ENCODE peak calls at places on chromosomes 11 and 22, in ten cellular contexts. One of them, this sample, is unnamed.

GRCh38 chr11:10305262-10305963 is 540 bp downstream of the ADM start:
- DNase-seq in AG10803: peak
- DNase-seq in mucosa of descending colon: peak
- DNase-seq in thoracic aorta: no peak
- DNase-seq in progenitor cell of endocrine pancreas: no peak
- DNase-seq in fibroblast of mammary gland: no peak
- DNase-seq in upper lobe of right lung: peak
- DNase-seq in astrocyte of the spinal cord: peak
- DNase-seq in tibial artery: peak
- DNase-seq in endodermal cell: peak
- DNase-seq in this sample: peak

GRCh38 chr11:73980001-73980960 is 2.4 kb downstream of the UCP2 start:
- DNase-seq in AG10803: peak
- DNase-seq in mucosa of descending colon: peak
- DNase-seq in thoracic aorta: no peak
- DNase-seq in progenitor cell of endocrine pancreas: peak
- DNase-seq in fibroblast of mammary gland: no peak
- DNase-seq in upper lobe of right lung: peak
- DNase-seq in astrocyte of the spinal cord: no peak
- DNase-seq in tibial artery: peak
- DNase-seq in endodermal cell: peak
- DNase-seq in this sample: no peak

GRCh38 chr22:47064016-47064415 is 301.6 kb downstream of the TBC1D22A start:
- DNase-seq in AG10803: no peak
- DNase-seq in mucosa of descending colon: no peak
- DNase-seq in thoracic aorta: no peak
- DNase-seq in progenitor cell of endocrine pancreas: no peak
- DNase-seq in fibroblast of mammary gland: no peak
- DNase-seq in upper lobe of right lung: peak
- DNase-seq in astrocyte of the spinal cord: no peak
- DNase-seq in tibial artery: no peak
- DNase-seq in endodermal cell: no peak
- DNase-seq in this sample: no peak

GRCh38 chr11:122091850-122092249 is 24.2 kb downstream of the BLID start:
- DNase-seq in AG10803: peak
- DNase-seq in mucosa of descending colon: no peak
- DNase-seq in thoracic aorta: no peak
- DNase-seq in progenitor cell of endocrine pancreas: no peak
- DNase-seq in fibroblast of mammary gland: peak
- DNase-seq in upper lobe of right lung: no peak
- DNase-seq in astrocyte of the spinal cord: no peak
- DNase-seq in tibial artery: no peak
- DNase-seq in endodermal cell: no peak
- DNase-seq in this sample: no peak

GRCh38 chr11:117824571-117825537 is at the start of gene FXYD2:
- DNase-seq in AG10803: no peak
- DNase-seq in mucosa of descending colon: peak
- DNase-seq in thoracic aorta: no peak
- DNase-seq in progenitor cell of endocrine pancreas: no peak
- DNase-seq in fibroblast of mammary gland: peak
- DNase-seq in upper lobe of right lung: peak
- DNase-seq in astrocyte of the spinal cord: no peak
- DNase-seq in tibial artery: peak
- DNase-seq in endodermal cell: peak
- DNase-seq in this sample: no peak

GRCh38 chr11:93348931-93349330 is 18.4 kb downstream of the DEUP1 start:
- DNase-seq in AG10803: no peak
- DNase-seq in mucosa of descending colon: no peak
- DNase-seq in thoracic aorta: no peak
- DNase-seq in progenitor cell of endocrine pancreas: no peak
- DNase-seq in fibroblast of mammary gland: no peak
- DNase-seq in upper lobe of right lung: no peak
- DNase-seq in astrocyte of the spinal cord: no peak
- DNase-seq in tibial artery: no peak
- DNase-seq in endodermal cell: no peak
- DNase-seq in this sample: no peak

GRCh38 chr11:33899383-33900037 is 7.6 kb upstream of the LMO2 start:
- DNase-seq in AG10803: peak
- DNase-seq in mucosa of descending colon: peak
- DNase-seq in thoracic aorta: peak
- DNase-seq in progenitor cell of endocrine pancreas: no peak
- DNase-seq in fibroblast of mammary gland: peak
- DNase-seq in upper lobe of right lung: no peak
- DNase-seq in astrocyte of the spinal cord: peak
- DNase-seq in tibial artery: peak
- DNase-seq in endodermal cell: no peak
- DNase-seq in this sample: peak

GRCh38 chr22:46586531-46587011 is 33.6 kb upstream of the GRAMD4 start:
- DNase-seq in AG10803: no peak
- DNase-seq in mucosa of descending colon: peak
- DNase-seq in thoracic aorta: no peak
- DNase-seq in progenitor cell of endocrine pancreas: no peak
- DNase-seq in fibroblast of mammary gland: no peak
- DNase-seq in upper lobe of right lung: peak
- DNase-seq in astrocyte of the spinal cord: no peak
- DNase-seq in tibial artery: no peak
- DNase-seq in endodermal cell: no peak
- DNase-seq in this sample: no peak

GRCh38 chr11:37451903-37452302 is 853.9 kb upstream of the RAG2 start:
- DNase-seq in AG10803: no peak
- DNase-seq in mucosa of descending colon: no peak
- DNase-seq in thoracic aorta: no peak
- DNase-seq in progenitor cell of endocrine pancreas: no peak
- DNase-seq in fibroblast of mammary gland: no peak
- DNase-seq in upper lobe of right lung: no peak
- DNase-seq in astrocyte of the spinal cord: no peak
- DNase-seq in tibial artery: no peak
- DNase-seq in endodermal cell: no peak
- DNase-seq in this sample: no peak

GRCh38 chr22:43811777-43812148 is 342 bp downstream of the EFCAB6 start:
- DNase-seq in AG10803: peak
- DNase-seq in mucosa of descending colon: peak
- DNase-seq in thoracic aorta: no peak
- DNase-seq in progenitor cell of endocrine pancreas: no peak
- DNase-seq in fibroblast of mammary gland: peak
- DNase-seq in upper lobe of right lung: no peak
- DNase-seq in astrocyte of the spinal cord: no peak
- DNase-seq in tibial artery: no peak
- DNase-seq in endodermal cell: no peak
- DNase-seq in this sample: peak

GRCh38 chr22:36580846-36581245 is 51.9 kb upstream of the EIF3D start:
- DNase-seq in AG10803: no peak
- DNase-seq in mucosa of descending colon: no peak
- DNase-seq in thoracic aorta: no peak
- DNase-seq in progenitor cell of endocrine pancreas: no peak
- DNase-seq in fibroblast of mammary gland: no peak
- DNase-seq in upper lobe of right lung: no peak
- DNase-seq in astrocyte of the spinal cord: no peak
- DNase-seq in tibial artery: no peak
- DNase-seq in endodermal cell: peak
- DNase-seq in this sample: no peak

GRCh38 chr22:45304971-45305370 is 4.8 kb upstream of the FAM118A start:
- DNase-seq in AG10803: no peak
- DNase-seq in mucosa of descending colon: no peak
- DNase-seq in thoracic aorta: no peak
- DNase-seq in progenitor cell of endocrine pancreas: no peak
- DNase-seq in fibroblast of mammary gland: no peak
- DNase-seq in upper lobe of right lung: no peak
- DNase-seq in astrocyte of the spinal cord: no peak
- DNase-seq in tibial artery: no peak
- DNase-seq in endodermal cell: no peak
- DNase-seq in this sample: no peak

GRCh38 chr11:46547579-46547978 is 46.2 kb downstream of the AMBRA1 start:
- DNase-seq in AG10803: no peak
- DNase-seq in mucosa of descending colon: no peak
- DNase-seq in thoracic aorta: no peak
- DNase-seq in progenitor cell of endocrine pancreas: no peak
- DNase-seq in fibroblast of mammary gland: no peak
- DNase-seq in upper lobe of right lung: no peak
- DNase-seq in astrocyte of the spinal cord: no peak
- DNase-seq in tibial artery: no peak
- DNase-seq in endodermal cell: no peak
- DNase-seq in this sample: no peak

GRCh38 chr11:12019867-12020416 is 11.5 kb upstream of the DKK3 start:
- DNase-seq in AG10803: no peak
- DNase-seq in mucosa of descending colon: no peak
- DNase-seq in thoracic aorta: no peak
- DNase-seq in progenitor cell of endocrine pancreas: no peak
- DNase-seq in fibroblast of mammary gland: no peak
- DNase-seq in upper lobe of right lung: no peak
- DNase-seq in astrocyte of the spinal cord: no peak
- DNase-seq in tibial artery: no peak
- DNase-seq in endodermal cell: no peak
- DNase-seq in this sample: no peak

GRCh38 chr11:71062199-71062598 is 190.2 kb downstream of the SHANK2 start:
- DNase-seq in AG10803: no peak
- DNase-seq in mucosa of descending colon: no peak
- DNase-seq in thoracic aorta: no peak
- DNase-seq in progenitor cell of endocrine pancreas: no peak
- DNase-seq in fibroblast of mammary gland: no peak
- DNase-seq in upper lobe of right lung: no peak
- DNase-seq in astrocyte of the spinal cord: no peak
- DNase-seq in tibial artery: no peak
- DNase-seq in endodermal cell: peak
- DNase-seq in this sample: no peak
- TF ChIP-seq CTCF in AG10803: no peak
- TF ChIP-seq CTCF in mucosa of descending colon: no peak
- TF ChIP-seq CTCF in thoracic aorta: no peak
- TF ChIP-seq CTCF in progenitor cell of endocrine pancreas: no peak
- TF ChIP-seq CTCF in fibroblast of mammary gland: no peak
- TF ChIP-seq CTCF in upper lobe of right lung: no peak
- TF ChIP-seq CTCF in astrocyte of the spinal cord: no peak
- TF ChIP-seq CTCF in tibial artery: no peak
- TF ChIP-seq CTCF in endodermal cell: peak
- TF ChIP-seq CTCF in this sample: no peak

GRCh38 chr22:37735054-37735453 is 38.2 kb downstream of the TRIOBP start:
- DNase-seq in AG10803: no peak
- DNase-seq in mucosa of descending colon: peak
- DNase-seq in thoracic aorta: no peak
- DNase-seq in progenitor cell of endocrine pancreas: peak
- DNase-seq in fibroblast of mammary gland: no peak
- DNase-seq in upper lobe of right lung: peak
- DNase-seq in astrocyte of the spinal cord: no peak
- DNase-seq in tibial artery: no peak
- DNase-seq in endodermal cell: peak
- DNase-seq in this sample: no peak

GRCh38 chr22:37733625-37734401 is 37.0 kb downstream of the TRIOBP start:
- DNase-seq in AG10803: no peak
- DNase-seq in mucosa of descending colon: peak
- DNase-seq in thoracic aorta: no peak
- DNase-seq in progenitor cell of endocrine pancreas: no peak
- DNase-seq in fibroblast of mammary gland: no peak
- DNase-seq in upper lobe of right lung: peak
- DNase-seq in astrocyte of the spinal cord: no peak
- DNase-seq in tibial artery: no peak
- DNase-seq in endodermal cell: peak
- DNase-seq in this sample: peak

GRCh38 chr22:37732699-37733607 is 36.1 kb downstream of the TRIOBP start:
- DNase-seq in AG10803: no peak
- DNase-seq in mucosa of descending colon: no peak
- DNase-seq in thoracic aorta: no peak
- DNase-seq in progenitor cell of endocrine pancreas: no peak
- DNase-seq in fibroblast of mammary gland: no peak
- DNase-seq in upper lobe of right lung: no peak
- DNase-seq in astrocyte of the spinal cord: no peak
- DNase-seq in tibial artery: no peak
- DNase-seq in endodermal cell: no peak
- DNase-seq in this sample: no peak

GRCh38 chr22:37734402-37734700 is 37.5 kb downstream of the TRIOBP start:
- DNase-seq in AG10803: no peak
- DNase-seq in mucosa of descending colon: no peak
- DNase-seq in thoracic aorta: no peak
- DNase-seq in progenitor cell of endocrine pancreas: no peak
- DNase-seq in fibroblast of mammary gland: no peak
- DNase-seq in upper lobe of right lung: no peak
- DNase-seq in astrocyte of the spinal cord: no peak
- DNase-seq in tibial artery: no peak
- DNase-seq in endodermal cell: peak
- DNase-seq in this sample: no peak

GRCh38 chr22:37731804-37732471 is 35.1 kb downstream of the TRIOBP start:
- DNase-seq in AG10803: no peak
- DNase-seq in mucosa of descending colon: peak
- DNase-seq in thoracic aorta: no peak
- DNase-seq in progenitor cell of endocrine pancreas: no peak
- DNase-seq in fibroblast of mammary gland: no peak
- DNase-seq in upper lobe of right lung: no peak
- DNase-seq in astrocyte of the spinal cord: no peak
- DNase-seq in tibial artery: no peak
- DNase-seq in endodermal cell: peak
- DNase-seq in this sample: no peak
- TF ChIP-seq CTCF in AG10803: peak
- TF ChIP-seq CTCF in mucosa of descending colon: no peak
- TF ChIP-seq CTCF in thoracic aorta: no peak
- TF ChIP-seq CTCF in progenitor cell of endocrine pancreas: peak
- TF ChIP-seq CTCF in fibroblast of mammary gland: no peak
- TF ChIP-seq CTCF in upper lobe of right lung: peak
- TF ChIP-seq CTCF in astrocyte of the spinal cord: no peak
- TF ChIP-seq CTCF in tibial artery: no peak
- TF ChIP-seq CTCF in endodermal cell: peak
- TF ChIP-seq CTCF in this sample: no peak

GRCh38 chr22:29329581-29329980 is 14.1 kb upstream of the RASL10A start:
- DNase-seq in AG10803: no peak
- DNase-seq in mucosa of descending colon: no peak
- DNase-seq in thoracic aorta: no peak
- DNase-seq in progenitor cell of endocrine pancreas: no peak
- DNase-seq in fibroblast of mammary gland: no peak
- DNase-seq in upper lobe of right lung: no peak
- DNase-seq in astrocyte of the spinal cord: no peak
- DNase-seq in tibial artery: no peak
- DNase-seq in endodermal cell: no peak
- DNase-seq in this sample: no peak
- TF ChIP-seq CTCF in AG10803: no peak
- TF ChIP-seq CTCF in mucosa of descending colon: no peak
- TF ChIP-seq CTCF in thoracic aorta: no peak
- TF ChIP-seq CTCF in progenitor cell of endocrine pancreas: no peak
- TF ChIP-seq CTCF in fibroblast of mammary gland: no peak
- TF ChIP-seq CTCF in upper lobe of right lung: no peak
- TF ChIP-seq CTCF in astrocyte of the spinal cord: no peak
- TF ChIP-seq CTCF in tibial artery: no peak
- TF ChIP-seq CTCF in endodermal cell: no peak
- TF ChIP-seq CTCF in this sample: no peak

DNA sequence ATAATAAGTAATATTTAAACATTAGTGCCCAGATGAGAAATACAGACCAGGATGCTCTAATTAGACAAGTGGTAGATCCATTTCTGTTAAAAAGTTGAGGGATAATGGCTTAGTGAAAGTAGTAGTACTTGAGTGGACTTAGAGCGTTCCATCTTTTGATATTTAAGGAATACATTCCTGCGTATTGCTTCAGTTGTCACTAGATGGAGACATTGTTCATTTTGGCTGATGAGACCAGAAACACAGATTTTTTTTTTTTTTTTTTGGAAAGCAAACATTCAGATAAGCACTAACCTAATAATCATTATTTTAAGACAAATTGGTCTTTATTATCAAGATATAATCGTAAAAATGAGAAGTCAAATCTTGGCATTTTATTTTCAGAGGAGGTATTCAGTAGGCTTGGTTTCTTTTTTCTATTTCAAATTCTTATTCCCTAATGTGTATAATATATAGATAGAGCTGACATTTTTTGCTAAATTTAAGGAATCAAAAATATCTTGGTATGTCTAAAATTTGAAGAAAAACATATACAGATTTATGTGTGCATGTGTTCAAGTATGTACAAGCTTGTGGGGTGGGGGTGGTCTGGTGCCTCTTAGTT is 92.9 kb downstream of the DYNC2H1 start:
- DNase-seq in AG10803: peak
- DNase-seq in mucosa of descending colon: no peak
- DNase-seq in thoracic aorta: no peak
- DNase-seq in progenitor cell of endocrine pancreas: no peak
- DNase-seq in fibroblast of mammary gland: peak
- DNase-seq in upper lobe of right lung: no peak
- DNase-seq in astrocyte of the spinal cord: peak
- DNase-seq in tibial artery: no peak
- DNase-seq in endodermal cell: no peak
- DNase-seq in this sample: peak
- TF ChIP-seq CTCF in AG10803: peak
- TF ChIP-seq CTCF in mucosa of descending colon: no peak
- TF ChIP-seq CTCF in thoracic aorta: no peak
- TF ChIP-seq CTCF in progenitor cell of endocrine pancreas: peak
- TF ChIP-seq CTCF in fibroblast of mammary gland: peak
- TF ChIP-seq CTCF in upper lobe of right lung: peak
- TF ChIP-seq CTCF in astrocyte of the spinal cord: peak
- TF ChIP-seq CTCF in tibial artery: peak
- TF ChIP-seq CTCF in endodermal cell: peak
- TF ChIP-seq CTCF in this sample: peak